ENCODE peak calls at places on chromosomes 3 and 15, in four cellular contexts. One of them, this sample, is unnamed.
A peak's percentile ranks its signal among the peaks of the same experiment; 100 is the strongest.

GRCh38 chr15:34621675-34622074 is 38.2 kb upstream of the GOLGA8B start:
- DNase-seq in adipocyte: peak; percentile 68
- DNase-seq in endothelial cell of umbilical vein: peak; percentile 69
- DNase-seq in HepG2: peak; percentile 3
- DNase-seq in this sample: peak; percentile 20

GRCh38 chr3:7754653-7755052 is 747.0 kb upstream of the LMCD1 start:
- DNase-seq in endothelial cell of umbilical vein: no peak
- DNase-seq in HepG2: no peak
- DNase-seq in adipocyte: no peak
- DNase-seq in this sample: no peak

GRCh38 chr15:99734575-99734974 is 1.3 kb upstream of the LYSMD4 start:
- DNase-seq in adipocyte: no peak
- DNase-seq in endothelial cell of umbilical vein: no peak
- DNase-seq in HepG2: no peak
- DNase-seq in this sample: no peak

GRCh38 chr3:15501126-15501525 is 20.4 kb downstream of the COLQ start:
- DNase-seq in HepG2: no peak
- DNase-seq in adipocyte: no peak
- DNase-seq in endothelial cell of umbilical vein: no peak
- DNase-seq in this sample: no peak

GRCh38 chr15:26889298-26889898 is 22.5 kb downstream of the GABRA5 start:
- DNase-seq in HepG2: peak; percentile 53
- DNase-seq in adipocyte: peak; percentile 74
- DNase-seq in endothelial cell of umbilical vein: peak; percentile 75
- DNase-seq in this sample: peak; percentile 31

GRCh38 chr3:189494632-189495031 is 136.6 kb upstream of the TP63 start:
- DNase-seq in adipocyte: peak; percentile 3
- DNase-seq in endothelial cell of umbilical vein: no peak
- DNase-seq in HepG2: no peak
- DNase-seq in this sample: no peak

GRCh38 chr15:48370460-48370859 is 39.2 kb downstream of the DUT start:
- DNase-seq in endothelial cell of umbilical vein: no peak
- DNase-seq in adipocyte: peak; percentile 92
- DNase-seq in HepG2: no peak
- DNase-seq in this sample: peak; percentile 79

GRCh38 chr15:57201578-57201977 is 174.7 kb upstream of the CGNL1 start:
- DNase-seq in HepG2: no peak
- DNase-seq in adipocyte: no peak
- DNase-seq in endothelial cell of umbilical vein: no peak
- DNase-seq in this sample: no peak

GRCh38 chr3:12501360-12502020 is 17.2 kb downstream of the TSEN2 start:
- DNase-seq in HepG2: no peak
- DNase-seq in endothelial cell of umbilical vein: no peak
- DNase-seq in adipocyte: peak; percentile 88
- DNase-seq in this sample: no peak

GRCh38 chr3:115275897-115276296 is 128.8 kb upstream of the ZBTB20 start:
- DNase-seq in HepG2: no peak
- DNase-seq in adipocyte: peak; percentile 18
- DNase-seq in endothelial cell of umbilical vein: no peak
- DNase-seq in this sample: no peak

GRCh38 chr15:100335335-100335999 is 6.3 kb downstream of the ADAMTS17 start:
- DNase-seq in endothelial cell of umbilical vein: no peak
- DNase-seq in adipocyte: no peak
- DNase-seq in HepG2: no peak
- DNase-seq in this sample: no peak

GRCh38 chr3:32423956-32424558 is 32.4 kb downstream of the CMTM7 start:
- DNase-seq in HepG2: no peak
- DNase-seq in endothelial cell of umbilical vein: no peak
- DNase-seq in adipocyte: no peak
- DNase-seq in this sample: no peak

GRCh38 chr3:151203053-151203420 is at the start of gene GPR171:
- DNase-seq in adipocyte: no peak
- DNase-seq in HepG2: no peak
- DNase-seq in endothelial cell of umbilical vein: no peak
- DNase-seq in this sample: no peak

GRCh38 chr15:101100118-101100517 is 151.7 kb downstream of the CHSY1 start:
- DNase-seq in endothelial cell of umbilical vein: no peak
- DNase-seq in adipocyte: no peak
- DNase-seq in HepG2: no peak
- DNase-seq in this sample: no peak

GRCh38 chr3:99269606-99270355 is 368.3 kb upstream of the DCBLD2 start:
- DNase-seq in endothelial cell of umbilical vein: no peak
- DNase-seq in HepG2: no peak
- DNase-seq in adipocyte: peak; percentile 72
- DNase-seq in this sample: peak; percentile 49

GRCh38 chr15:27271258-27271657 is 300.3 kb downstream of the GABRG3 start:
- DNase-seq in adipocyte: no peak
- DNase-seq in HepG2: no peak
- DNase-seq in endothelial cell of umbilical vein: no peak
- DNase-seq in this sample: no peak

GRCh38 chr15:91100561-91101355 is 701 bp downstream of the SV2B start:
- DNase-seq in adipocyte: peak; percentile 43
- DNase-seq in HepG2: no peak
- DNase-seq in endothelial cell of umbilical vein: peak; percentile 24
- DNase-seq in this sample: no peak
- H3K9ac ChIP-seq in adipocyte: no peak overlapping the region
- H3K9ac ChIP-seq in HepG2: no peak overlapping the region
- H3K9ac ChIP-seq in endothelial cell of umbilical vein: no peak overlapping the region
- H3K9ac ChIP-seq in this sample: peak overlapping the region; percentile 11

GRCh38 chr3:171365489-171365888 is 94.7 kb downstream of the TNIK start:
- DNase-seq in adipocyte: peak; percentile 34
- DNase-seq in endothelial cell of umbilical vein: no peak
- DNase-seq in HepG2: no peak
- DNase-seq in this sample: no peak

GRCh38 chr3:171364500-171364899 is 95.7 kb downstream of the TNIK start:
- DNase-seq in endothelial cell of umbilical vein: no peak
- DNase-seq in adipocyte: no peak
- DNase-seq in HepG2: no peak
- DNase-seq in this sample: no peak

GRCh38 chr3:171366043-171366442 is 94.2 kb downstream of the TNIK start:
- DNase-seq in HepG2: no peak
- DNase-seq in adipocyte: no peak
- DNase-seq in endothelial cell of umbilical vein: no peak
- DNase-seq in this sample: no peak

GRCh38 chr3:171362575-171362974 is 97.6 kb downstream of the TNIK start:
- DNase-seq in endothelial cell of umbilical vein: no peak
- DNase-seq in adipocyte: no peak
- DNase-seq in HepG2: no peak
- DNase-seq in this sample: no peak

DNA sequence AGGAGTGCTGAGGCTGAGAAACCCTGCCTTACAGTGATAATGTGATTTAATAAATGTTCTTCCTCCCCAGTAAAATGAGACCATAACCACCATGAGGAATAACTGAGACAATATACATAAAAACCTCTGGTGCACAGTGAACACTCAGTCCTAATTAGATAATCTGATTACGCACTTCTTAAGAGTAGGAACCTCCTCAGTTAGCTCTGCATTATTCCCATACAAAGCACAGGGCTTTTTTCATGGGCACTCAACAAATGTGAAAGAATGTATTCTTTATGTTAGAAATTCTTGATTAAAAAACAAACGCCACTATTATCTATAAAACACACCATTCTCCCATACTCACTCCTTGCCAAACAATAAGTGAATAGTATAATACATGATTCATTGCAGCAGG is 97.0 kb downstream of the TNIK start:
- DNase-seq in HepG2: no peak
- DNase-seq in endothelial cell of umbilical vein: no peak
- DNase-seq in adipocyte: no peak
- DNase-seq in this sample: no peak
- H3K9ac ChIP-seq in HepG2: no peak overlapping the region
- H3K9ac ChIP-seq in endothelial cell of umbilical vein: no peak overlapping the region
- H3K9ac ChIP-seq in adipocyte: no peak overlapping the region
- H3K9ac ChIP-seq in this sample: no peak overlapping the region

DNA sequence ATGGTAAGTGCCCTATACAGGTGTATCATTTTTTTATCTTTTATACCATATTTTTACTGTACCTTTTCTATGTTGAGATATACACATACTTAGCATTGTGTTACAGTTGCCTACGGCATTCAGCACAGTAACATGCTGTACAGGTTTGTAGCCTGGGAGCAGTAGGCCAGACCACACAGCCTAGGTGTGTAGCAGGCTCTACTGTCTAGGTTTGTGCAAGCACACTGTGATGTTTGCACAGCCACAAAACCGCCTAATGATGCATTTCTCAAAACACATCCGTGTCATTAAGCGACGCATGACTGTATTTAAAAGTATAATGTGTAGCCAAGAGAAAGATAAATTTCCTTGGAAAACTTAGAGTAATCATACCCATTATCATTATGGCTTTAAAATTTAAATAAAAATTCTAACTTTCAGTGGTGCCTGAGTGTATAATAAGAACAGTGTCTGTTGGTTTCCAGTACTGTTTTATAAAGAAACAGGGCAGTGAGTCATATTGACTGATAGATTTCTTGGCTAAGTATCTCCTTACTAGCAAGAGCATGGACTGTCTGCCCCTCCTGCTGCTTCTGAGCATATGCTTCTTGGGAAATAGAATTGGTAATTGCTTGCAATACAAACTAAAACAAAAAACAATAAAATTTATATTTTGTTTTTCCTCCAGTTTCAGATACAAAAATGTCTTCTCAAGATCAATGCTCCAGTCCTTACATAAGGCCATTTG is 18.3 kb downstream of the CALML4 start:
- DNase-seq in adipocyte: peak; percentile 77
- DNase-seq in endothelial cell of umbilical vein: no peak
- DNase-seq in HepG2: no peak
- DNase-seq in this sample: no peak
- H3K9ac ChIP-seq in adipocyte: peak overlapping the region; percentile 75
- H3K9ac ChIP-seq in endothelial cell of umbilical vein: no peak overlapping the region
- H3K9ac ChIP-seq in HepG2: no peak overlapping the region
- H3K9ac ChIP-seq in this sample: no peak overlapping the region

GRCh38 chr15:66630801-66631351 is 65.1 kb upstream of the LCTL start:
- DNase-seq in HepG2: no peak
- DNase-seq in endothelial cell of umbilical vein: no peak
- DNase-seq in adipocyte: peak; percentile 15
- DNase-seq in this sample: no peak

GRCh38 chr15:66631616-66632263 is 65.9 kb upstream of the LCTL start:
- DNase-seq in HepG2: no peak
- DNase-seq in adipocyte: no peak
- DNase-seq in endothelial cell of umbilical vein: no peak
- DNase-seq in this sample: no peak

GRCh38 chr15:66628976-66629723 is 63.4 kb upstream of the LCTL start:
- DNase-seq in adipocyte: no peak
- DNase-seq in endothelial cell of umbilical vein: no peak
- DNase-seq in HepG2: no peak
- DNase-seq in this sample: no peak

GRCh38 chr15:66633346-66633745 is 67.5 kb upstream of the LCTL start:
- DNase-seq in endothelial cell of umbilical vein: no peak
- DNase-seq in HepG2: no peak
- DNase-seq in adipocyte: no peak
- DNase-seq in this sample: no peak

DNA sequence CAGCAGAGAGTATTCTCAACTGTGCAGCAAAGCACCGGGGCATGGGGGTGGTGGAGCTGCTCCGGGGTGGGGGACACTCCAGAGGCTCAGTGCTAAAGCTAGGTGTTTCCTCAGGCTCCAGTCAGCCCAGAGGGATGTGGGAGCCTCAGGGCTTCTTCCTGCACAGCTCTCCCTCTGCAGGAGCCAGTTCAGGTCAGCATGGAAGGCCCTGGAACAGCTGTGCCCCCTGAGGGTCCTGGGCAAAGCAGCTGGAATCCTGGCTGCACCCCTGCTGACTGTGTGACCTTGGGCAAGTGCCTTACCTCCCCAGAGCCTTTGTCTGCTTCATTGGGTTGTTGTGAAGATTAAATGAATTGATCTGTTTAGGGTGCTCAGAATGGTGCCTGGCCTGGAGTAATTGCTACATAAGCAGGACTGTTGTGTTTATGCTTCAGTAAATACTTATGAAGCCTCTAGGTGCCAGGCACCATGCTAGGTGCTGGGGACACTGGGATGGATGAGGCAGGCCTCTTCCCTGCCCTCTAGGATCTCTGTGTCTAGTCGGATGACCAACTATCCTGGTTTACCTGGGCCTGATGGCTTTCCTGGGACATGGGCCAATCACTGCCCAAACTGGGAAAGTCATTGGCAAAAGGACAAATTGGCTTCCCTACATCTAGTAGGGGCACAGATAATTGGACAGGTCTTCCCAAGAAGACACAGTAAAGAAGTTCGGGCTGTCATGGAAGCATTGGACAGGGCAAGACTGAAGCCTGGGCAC is 64.2 kb upstream of the LCTL start:
- DNase-seq in HepG2: no peak
- DNase-seq in endothelial cell of umbilical vein: no peak
- DNase-seq in adipocyte: no peak
- DNase-seq in this sample: no peak
- H3K9ac ChIP-seq in HepG2: no peak overlapping the region
- H3K9ac ChIP-seq in endothelial cell of umbilical vein: no peak overlapping the region
- H3K9ac ChIP-seq in adipocyte: no peak overlapping the region
- H3K9ac ChIP-seq in this sample: no peak overlapping the region

GRCh38 chr3:187852842-187853727 is 107.8 kb upstream of the BCL6 start:
- DNase-seq in HepG2: no peak
- DNase-seq in endothelial cell of umbilical vein: no peak
- DNase-seq in adipocyte: no peak
- DNase-seq in this sample: peak; percentile 74

GRCh38 chr3:187856567-187856966 is 111.3 kb upstream of the BCL6 start:
- DNase-seq in HepG2: no peak
- DNase-seq in adipocyte: no peak
- DNase-seq in endothelial cell of umbilical vein: no peak
- DNase-seq in this sample: no peak

GRCh38 chr3:187858086-187858485 is 112.8 kb upstream of the BCL6 start:
- DNase-seq in adipocyte: no peak
- DNase-seq in endothelial cell of umbilical vein: no peak
- DNase-seq in HepG2: no peak
- DNase-seq in this sample: no peak

GRCh38 chr3:187858711-187859110 is 113.4 kb upstream of the BCL6 start:
- DNase-seq in adipocyte: no peak
- DNase-seq in HepG2: no peak
- DNase-seq in endothelial cell of umbilical vein: no peak
- DNase-seq in this sample: no peak
- H3K9ac ChIP-seq in adipocyte: peak overlapping the region; percentile 28
- H3K9ac ChIP-seq in HepG2: no peak overlapping the region
- H3K9ac ChIP-seq in endothelial cell of umbilical vein: no peak overlapping the region
- H3K9ac ChIP-seq in this sample: no peak overlapping the region